ENCODE peak calls at places on chromosomes 4 and X, in seven cellular contexts. I is heart left ventricle, U is suprapubic skin, C is endodermal cell, K is iPS DF 6.9, X is thoracic aorta, R is IMR-90. B is an unnamed sample. For H3K4me1 and H3K27me3, the result is how much of the 10 kb centered on the place peaks cover.

GRCh38 chr4:991451-992296 is 1.5 kb downstream of the SLC26A1 start:
- DNase-seq in I (peak), U (no peak), C (no peak), K (no peak), X (no peak), R (no peak), B (no peak)

GRCh38 chr4:168092176-168092712 is at the start of gene ANXA10:
- DNase-seq in I (no peak), U (no peak), C (no peak), K (no peak), X (no peak), R (no peak), B (no peak)

GRCh38 chrX:12978205-12979010 is 3.5 kb downstream of the TMSB4X start:
- DNase-seq in I (peak), U (no peak), C (peak), K (peak), X (no peak), R (peak), B (peak)

GRCh38 chr4:8079031-8079885 is 79.4 kb downstream of the ABLIM2 start:
- DNase-seq in I (peak), U (no peak), C (peak), K (no peak), X (no peak), R (no peak), B (no peak)

GRCh38 chr4:86940176-86940575 is 5.4 kb downstream of the AFF1 start:
- DNase-seq in I (no peak), U (no peak), C (no peak), K (no peak), X (no peak), R (peak), B (no peak)

GRCh38 chr4:99711657-99712056 is 54.0 kb upstream of the C4orf54 start:
- DNase-seq in I (no peak), U (no peak), C (no peak), K (no peak), X (no peak), R (no peak), B (no peak)

GRCh38 chr4:176223561-176223960 is 28.2 kb upstream of the SPATA4 start:
- DNase-seq in I (no peak), U (no peak), C (no peak), K (no peak), X (no peak), R (no peak), B (no peak)

GRCh38 chr4:155811171-155811570 is 52.4 kb downstream of the GUCY1B1 start:
- DNase-seq in I (no peak), U (no peak), C (no peak), K (no peak), X (no peak), R (no peak), B (no peak)

GRCh38 chrX:42804524-42804923 is 26.6 kb upstream of the PPP1R2C start:
- DNase-seq in I (no peak), U (no peak), C (no peak), K (peak), X (no peak), R (no peak), B (no peak)

GRCh38 chr4:124414641-124415040 is 297.9 kb downstream of the ANKRD50 start:
- DNase-seq in I (no peak), U (no peak), C (no peak), K (no peak), X (no peak), R (peak), B (no peak)
- H3K4me1 ChIP-seq in I (under half), U (under half), C (under half), K (under half), X (under half), R (under half), B (under half)

GRCh38 chr4:146643812-146644401 is 5.2 kb downstream of the POU4F2 start:
- DNase-seq in I (no peak), U (no peak), C (no peak), K (no peak), X (no peak), R (peak), B (no peak)
- H3K27me3 ChIP-seq in I (under half), U (half or more), C (half or more), K (half or more), X (under half), R (under half), B (under half)

GRCh38 chr4:101101072-101101471 is 246.3 kb downstream of the PPP3CA start:
- DNase-seq in I (no peak), U (no peak), C (no peak), K (no peak), X (no peak), R (no peak), B (no peak)
- H3K4me1 ChIP-seq in I (under half), U (under half), C (under half), K (under half), X (under half), R (under half), B (under half)

GRCh38 chrX:126063984-126064383 is 102.1 kb downstream of the DCAF12L2 start:
- DNase-seq in I (no peak), U (no peak), C (no peak), K (no peak), X (no peak), R (no peak), B (no peak)

GRCh38 chrX:126065901-126066660 is 100.0 kb downstream of the DCAF12L2 start:
- DNase-seq in I (no peak), U (peak), C (no peak), K (no peak), X (no peak), R (no peak), B (no peak)

GRCh38 chrX:126064901-126065541 is 101.1 kb downstream of the DCAF12L2 start:
- DNase-seq in I (no peak), U (peak), C (no peak), K (no peak), X (no peak), R (no peak), B (peak)
- H3K27me3 ChIP-seq in I (under half), U (under half), C (under half), K (under half), X (under half), R (under half), B (under half)

DNA sequence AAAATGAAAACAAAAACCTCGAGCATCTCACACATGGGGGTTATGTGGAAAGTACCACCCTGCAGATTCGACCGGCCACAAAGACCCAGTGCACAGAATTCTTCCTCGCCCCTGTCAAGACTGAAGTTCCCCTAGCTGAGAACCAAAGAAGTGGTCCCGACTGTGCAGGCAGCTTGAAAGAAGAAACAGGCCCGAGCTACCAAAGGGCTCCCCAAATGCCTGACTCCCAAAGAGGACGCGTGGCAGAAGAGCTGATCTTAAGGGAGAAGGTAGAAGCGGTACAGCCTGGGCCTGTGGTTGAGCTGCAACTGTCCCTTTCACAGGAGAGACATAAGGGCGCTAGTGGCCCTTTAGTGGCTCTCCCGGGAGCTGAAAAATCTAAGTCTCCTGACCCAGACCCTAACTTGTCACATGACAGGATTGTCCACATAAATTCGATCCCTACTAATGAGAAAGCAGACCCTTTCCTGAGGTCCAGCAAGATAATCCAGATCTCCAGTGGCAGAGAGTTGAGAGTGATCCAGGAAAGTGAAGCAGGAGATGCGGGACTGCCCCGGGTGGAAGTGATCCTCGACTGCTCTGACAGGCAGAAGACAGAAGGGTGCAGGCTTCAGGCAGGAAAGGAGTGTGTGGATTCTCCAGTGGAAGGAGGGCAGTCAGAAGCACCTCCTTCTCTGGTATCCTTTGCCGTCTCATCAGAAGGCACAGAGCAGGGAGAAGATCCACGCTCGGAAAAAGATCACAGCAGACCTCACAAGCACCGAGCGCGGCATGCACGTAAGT is 108.8 kb upstream of the MYOZ2 start:
- DNase-seq in I (no peak), U (no peak), C (peak), K (no peak), X (no peak), R (no peak), B (no peak)
- H3K4me1 ChIP-seq in I (half or more), U (under half), C (under half), K (under half), X (half or more), R (under half), B (under half)

DNA sequence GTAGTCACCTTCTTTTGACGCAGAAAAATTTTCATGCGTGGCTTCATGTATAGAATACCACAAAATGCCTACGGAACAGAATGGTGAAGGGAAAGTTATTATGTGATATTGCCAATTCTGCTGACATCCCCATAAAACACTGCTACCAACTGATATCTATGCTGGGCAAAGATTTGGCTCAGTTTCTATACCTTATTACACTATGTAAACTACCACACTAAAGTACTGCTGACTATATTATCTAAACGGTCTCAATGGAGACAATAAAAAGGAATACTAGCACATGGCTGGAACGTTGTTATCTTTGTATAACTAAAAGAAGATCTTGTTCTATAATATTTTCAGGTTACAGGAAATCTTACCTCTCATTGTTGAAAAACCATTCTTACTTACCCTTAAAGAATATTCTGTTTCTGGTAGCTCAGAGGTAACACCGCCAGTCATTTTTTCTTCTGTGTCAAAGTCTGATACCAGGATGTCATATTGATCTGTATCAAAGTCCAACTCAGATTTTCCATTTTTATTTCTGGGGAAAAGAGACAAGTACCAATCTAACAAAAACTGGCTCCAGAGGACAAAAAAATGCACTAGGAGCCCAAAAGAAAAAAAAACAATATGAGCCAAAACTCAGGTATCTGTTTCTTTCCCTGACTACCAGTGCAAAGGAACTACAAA is 18.9 kb downstream of the MORC4 start:
- DNase-seq in I (no peak), U (no peak), C (no peak), K (no peak), X (no peak), R (no peak), B (no peak)
- H3K27me3 ChIP-seq in I (under half), U (under half), C (under half), K (under half), X (under half), R (under half), B (under half)